ENCODE peak calls at places on chromosome 5, in ten cellular contexts. W is islet precursor cell; N is activated CD4-positive, alpha-beta T cell treated with anti-CD3 and anti-CD28 coated beads, Interleukin-2, amount 10 ng/mL, durations not matched to agents 7 days and 5 days; E is NCI-H510A; Q is tibial artery; B is NCI-H1092 treated with DMSO at 0.1 percent for 48 hours; F is lung; O is NCI-H748 treated with DMSO at 0.1 percent for 48 hours; X is stimulated activated CD8-positive, alpha-beta memory T cell treated with anti-CD3 and anti-CD28 coated beads, Interleukin-15, amount 100 ng/mL, for 1 hour; D is D341Med. Y is an unnamed sample.

GRCh38 chr5:138726848-138727247 is 26.4 kb upstream of the CTNNA1 start:
- DNase-seq in W (no peak), N (peak), E (no peak), Q (no peak), B (no peak), F (no peak), O (no peak), X (no peak), D (no peak), Y (no peak)

GRCh38 chr5:160473736-160474483 is 52.3 kb downstream of the PTTG1 start:
- DNase-seq in W (no peak), N (no peak), E (no peak), Q (no peak), B (no peak), F (no peak), O (no peak), X (no peak), D (no peak), Y (no peak)

GRCh38 chr5:169181785-169182184 is 119.2 kb downstream of the SLIT3 start:
- DNase-seq in W (no peak), N (no peak), E (no peak), Q (no peak), B (no peak), F (no peak), O (no peak), X (no peak), D (no peak), Y (no peak)

GRCh38 chr5:131460867-131461572 is 174.0 kb downstream of the RAPGEF6 start:
- DNase-seq in W (no peak), N (no peak), E (no peak), Q (no peak), B (no peak), F (no peak), O (peak), X (no peak), D (no peak), Y (no peak)

GRCh38 chr5:118580959-118581358 is 407.4 kb downstream of the DTWD2 start:
- DNase-seq in W (no peak), N (no peak), E (no peak), Q (no peak), B (no peak), F (no peak), O (no peak), X (no peak), D (no peak), Y (no peak)

GRCh38 chr5:34603378-34603777 is 52.8 kb upstream of the RAI14 start:
- DNase-seq in W (no peak), N (no peak), E (no peak), Q (no peak), B (no peak), F (no peak), O (no peak), X (no peak), D (no peak), Y (no peak)

GRCh38 chr5:174410716-174411512 is 313.5 kb upstream of the MSX2 start:
- DNase-seq in W (peak), N (no peak), E (no peak), Q (no peak), B (no peak), F (no peak), O (peak), X (no peak), D (no peak), Y (no peak)

GRCh38 chr5:54785729-54786548 is 199.5 kb downstream of the ESM1 start:
- DNase-seq in W (no peak), N (no peak), E (no peak), Q (peak), B (no peak), F (peak), O (no peak), X (no peak), D (no peak), Y (no peak)

GRCh38 chr5:98510111-98510510 is 263.4 kb upstream of the RGMB start:
- DNase-seq in W (no peak), N (no peak), E (no peak), Q (no peak), B (peak), F (no peak), O (peak), X (no peak), D (no peak), Y (no peak)

GRCh38 chr5:82413302-82414042 is 135.3 kb upstream of the RPS23 start:
- DNase-seq in W (no peak), N (no peak), E (no peak), Q (no peak), B (no peak), F (no peak), O (no peak), X (no peak), D (no peak), Y (no peak)

GRCh38 chr5:19771174-19771835 is 216.7 kb downstream of the CDH18 start:
- DNase-seq in W (no peak), N (no peak), E (no peak), Q (no peak), B (no peak), F (no peak), O (no peak), X (no peak), D (no peak), Y (no peak)

GRCh38 chr5:149781612-149782011 is 51.5 kb downstream of the PPARGC1B start:
- DNase-seq in W (no peak), N (no peak), E (no peak), Q (no peak), B (no peak), F (no peak), O (no peak), X (no peak), D (no peak), Y (no peak)

GRCh38 chr5:43648499-43649124 is 45.6 kb downstream of the NNT start:
- DNase-seq in W (no peak), N (no peak), E (no peak), Q (no peak), B (no peak), F (no peak), O (no peak), X (no peak), D (no peak), Y (no peak)

GRCh38 chr5:168920019-168920813 is 341.0 kb upstream of the PANK3 start:
- DNase-seq in W (no peak), N (no peak), E (no peak), Q (no peak), B (no peak), F (no peak), O (no peak), X (no peak), D (no peak), Y (no peak)

GRCh38 chr5:69299625-69300024 is 33.0 kb downstream of the CCDC125 start:
- DNase-seq in W (peak), N (no peak), E (no peak), Q (no peak), B (no peak), F (no peak), O (no peak), X (no peak), D (no peak), Y (no peak)

GRCh38 chr5:126917918-126918623 is 112.3 kb downstream of the MARCHF3 start:
- DNase-seq in W (peak), N (no peak), E (peak), Q (no peak), B (peak), F (no peak), O (peak), X (no peak), D (peak), Y (no peak)

GRCh38 chr5:138303365-138303764 is 28.2 kb downstream of the CDC25C start:
- DNase-seq in W (peak), N (no peak), E (no peak), Q (no peak), B (no peak), F (no peak), O (no peak), X (no peak), D (no peak), Y (no peak)

Y was measured in activated T-helper 2 cell treated with anti-CD3 and anti-CD28 coated beads, Interferon-gamma antibody, Interleukin-2, Interleukin-4, amounts not matched to agents 10 μg/mL and 5 μg/mL and 100 μg/mL, durations not matched to agents 14 hours and 24 hours and 36 hours.